ENCODE peak calls at places on chromosome 20, in nine cellular contexts. X is progenitor cell of endocrine pancreas; D is anterior cingulate cortex; N is activated T-helper 9 cell treated with anti-CD3 and anti-CD28 coated beads, Interleukin-2, amount 50 U/mL, for 16 hours; A is dorsolateral prefrontal cortex; O is fibroblast of mammary gland; E is AG08396; J is activated CD8-positive, alpha-beta memory T cell treated with anti-CD3 and anti-CD28 coated beads for 4 hours; F is stimulated activated CD4-positive, alpha-beta T cell treated with anti-CD3 and anti-CD28 coated beads, Interleukin-12 subunit alpha, Interleukin-12 subunit beta, amount 100 ng/mL, for 4 hours. M is an unnamed sample.

GRCh38 chr20:57737349-57737748 is 27.5 kb upstream of the PMEPA1 start:
- DNase-seq in F (no peak), O (no peak), E (no peak), A (no peak), J (no peak), X (no peak), D (no peak), N (no peak), M (no peak)

GRCh38 chr20:20195011-20195705 is 142.8 kb downstream of the CFAP61 start:
- DNase-seq in E (no peak), X (no peak), D (no peak), A (peak), O (no peak), F (no peak), N (no peak), J (no peak), M (no peak)

GRCh38 chr20:49794336-49795124 is 18.1 kb upstream of the SLC9A8 start:
- DNase-seq in O (no peak), X (no peak), D (no peak), E (no peak), A (no peak), J (no peak), F (no peak), N (no peak), M (no peak)

GRCh38 chr20:20079102-20079784 is 26.9 kb downstream of the CFAP61 start:
- DNase-seq in D (no peak), X (no peak), J (no peak), E (no peak), N (no peak), F (no peak), A (no peak), O (no peak), M (no peak)

GRCh38 chr20:20815711-20816455 is 103.4 kb upstream of the RALGAPA2 start:
- DNase-seq in O (no peak), E (no peak), J (no peak), X (no peak), N (no peak), F (no peak), D (no peak), A (no peak), M (no peak)

GRCh38 chr20:57223648-57224489 is 42.6 kb downstream of the BMP7 start:
- DNase-seq in N (no peak), E (peak), F (no peak), O (peak), X (no peak), D (no peak), A (no peak), J (no peak), M (no peak)

GRCh38 chr20:18902181-18902725 is 88.7 kb downstream of the SCP2D1 start:
- DNase-seq in N (no peak), F (no peak), J (no peak), O (no peak), D (no peak), X (no peak), A (no peak), E (no peak), M (no peak)

GRCh38 chr20:2708073-2708415 is 15.5 kb downstream of the EBF4 start:
- DNase-seq in F (no peak), D (no peak), O (no peak), E (no peak), N (no peak), J (no peak), A (no peak), X (no peak), M (no peak)

GRCh38 chr20:19944772-19945459 is 72.2 kb upstream of the NAA20 start:
- DNase-seq in O (peak), N (no peak), F (no peak), X (no peak), D (no peak), A (no peak), J (no peak), E (peak), M (no peak)

GRCh38 chr20:25499855-25500434 is 85.4 kb downstream of the NINL start:
- DNase-seq in E (no peak), F (no peak), J (no peak), D (no peak), X (no peak), A (no peak), N (no peak), O (no peak), M (no peak)

GRCh38 chr20:62716198-62716940 is 7.7 kb downstream of the NTSR1 start:
- DNase-seq in N (no peak), X (no peak), A (no peak), J (no peak), O (peak), F (no peak), D (no peak), E (no peak), M (no peak)

GRCh38 chr20:32560989-32561830 is 23.9 kb downstream of the NOL4L start:
- DNase-seq in X (no peak), E (no peak), N (no peak), D (no peak), F (no peak), A (no peak), O (no peak), J (no peak), M (no peak)

GRCh38 chr20:59958626-59959025 is 403 bp downstream of the CDH26 start:
- DNase-seq in J (no peak), X (peak), N (no peak), O (no peak), E (no peak), F (no peak), D (no peak), A (no peak), M (no peak)

GRCh38 chr20:32792316-32792715 is 27.4 kb upstream of the MAPRE1 start:
- DNase-seq in D (no peak), O (no peak), F (no peak), A (no peak), X (no peak), N (peak), E (peak), J (no peak), M (no peak)

GRCh38 chr20:62967628-62968351 is 15.3 kb downstream of the SLC17A9 start:
- DNase-seq in F (no peak), N (no peak), E (no peak), X (no peak), O (no peak), D (no peak), J (no peak), A (no peak), M (no peak)

GRCh38 chr20:49446808-49447207 is 35.7 kb downstream of the KCNB1 start:
- DNase-seq in A (no peak), F (no peak), D (peak), X (no peak), O (peak), N (no peak), J (no peak), E (no peak), M (peak)

GRCh38 chr20:21503345-21503744 is 10.5 kb downstream of the NKX2-2 start:
- DNase-seq in O (peak), D (no peak), A (no peak), N (no peak), J (no peak), F (no peak), E (peak), X (no peak), M (no peak)

GRCh38 chr20:63100401-63100925 is 93.7 kb upstream of the BHLHE23 start:
- DNase-seq in O (no peak), E (no peak), D (no peak), A (no peak), J (no peak), X (no peak), N (no peak), F (no peak), M (no peak)

GRCh38 chr20:57482148-57482547 is 42.8 kb downstream of the CTCFL start:
- DNase-seq in F (no peak), O (no peak), J (no peak), A (no peak), D (no peak), E (no peak), N (no peak), X (no peak), M (no peak)

GRCh38 chr20:63863021-63863797 is 1.9 kb upstream of the TPD52L2 start:
- DNase-seq in F (no peak), J (no peak), X (no peak), A (no peak), N (no peak), D (no peak), E (no peak), O (no peak), M (no peak)